ENCODE peak calls at places on chromosome 17, in five cellular contexts. F is GM13977, E is occipital lobe, H is NCI-H748 treated with DMSO at 0.1 percent for 48 hours, D is EH. O is an unnamed sample.

GRCh38 chr17:73592079-73592415 is 52.2 kb downstream of the SDK2 start:
- DNase-seq in F (no peak), E (no peak), H (no peak), D (no peak), O (no peak)

GRCh38 chr17:20171741-20172377 is 162.7 kb downstream of the SPECC1 start:
- DNase-seq in F (no peak), E (no peak), H (no peak), D (peak; percentile 47), O (no peak)

GRCh38 chr17:45155483-45155882 is 6.2 kb upstream of the HEXIM2 start:
- DNase-seq in F (no peak), E (no peak), H (no peak), D (no peak), O (no peak)

GRCh38 chr17:1959871-1960569 is 65.1 kb downstream of the RTN4RL1 start:
- DNase-seq in F (no peak), E (peak; percentile 45), H (no peak), D (peak; percentile 47), O (no peak)

GRCh38 chr17:38768417-38768816 is 15.9 kb downstream of the PSMB3 start:
- DNase-seq in F (no peak), E (no peak), H (no peak), D (peak; percentile 23), O (no peak)

GRCh38 chr17:19747829-19748806 is at the start of gene ALDH3A1:
- DNase-seq in F (no peak), E (no peak), H (no peak), D (peak; percentile 24), O (peak; percentile 17)

GRCh38 chr17:77478281-77478680 is 337.5 kb downstream of the SEC14L1 start:
- DNase-seq in F (no peak), E (no peak), H (no peak), D (peak; percentile 23), O (no peak)

GRCh38 chr17:47257651-47258339 is 4.2 kb downstream of the ITGB3 start:
- DNase-seq in F (no peak), E (no peak), H (no peak), D (peak; percentile 88), O (no peak)

GRCh38 chr17:41254861-41255260 is 323 bp upstream of the KRTAP9-9 start:
- DNase-seq in F (no peak), E (no peak), H (no peak), D (peak; percentile 56), O (no peak)